ENCODE peak calls at places on chromosomes 13 and 19, in nine cellular contexts. One of them, this sample, is unnamed. For H3K4me1, the result is how much of the 10 kb centered on the place peaks cover.

GRCh38 chr13:22161871-22162270 is 491.0 kb downstream of the FGF9 start:
- DNase-seq in PC-3: no peak
- DNase-seq in CD4-positive, alpha-beta memory T cell: no peak
- DNase-seq in endodermal cell: no peak
- DNase-seq in left lung: no peak
- DNase-seq in neuronal stem cell: no peak
- DNase-seq in K562: no peak
- DNase-seq in stomach: no peak
- DNase-seq in lower lobe of right lung: no peak
- DNase-seq in this sample: no peak

GRCh38 chr19:7869910-7870511 is 4.2 kb downstream of the PRR36 start:
- DNase-seq in PC-3: peak
- DNase-seq in CD4-positive, alpha-beta memory T cell: peak
- DNase-seq in endodermal cell: peak
- DNase-seq in left lung: no peak
- DNase-seq in neuronal stem cell: peak
- DNase-seq in K562: peak
- DNase-seq in stomach: peak
- DNase-seq in lower lobe of right lung: peak
- DNase-seq in this sample: peak

GRCh38 chr19:18650468-18651001 is 13.7 kb downstream of the KLHL26 start:
- DNase-seq in PC-3: no peak
- DNase-seq in CD4-positive, alpha-beta memory T cell: no peak
- DNase-seq in endodermal cell: peak
- DNase-seq in left lung: no peak
- DNase-seq in neuronal stem cell: no peak
- DNase-seq in K562: peak
- DNase-seq in stomach: peak
- DNase-seq in lower lobe of right lung: no peak
- DNase-seq in this sample: peak

GRCh38 chr13:84607614-84608013 is 725.3 kb upstream of the SLITRK1 start:
- DNase-seq in PC-3: peak
- DNase-seq in CD4-positive, alpha-beta memory T cell: no peak
- DNase-seq in endodermal cell: no peak
- DNase-seq in left lung: no peak
- DNase-seq in neuronal stem cell: no peak
- DNase-seq in K562: no peak
- DNase-seq in stomach: no peak
- DNase-seq in lower lobe of right lung: no peak
- DNase-seq in this sample: no peak

GRCh38 chr13:73983109-73983508 is 151.1 kb downstream of the KLF12 start:
- DNase-seq in PC-3: no peak
- DNase-seq in CD4-positive, alpha-beta memory T cell: no peak
- DNase-seq in endodermal cell: no peak
- DNase-seq in left lung: no peak
- DNase-seq in neuronal stem cell: no peak
- DNase-seq in K562: no peak
- DNase-seq in stomach: no peak
- DNase-seq in lower lobe of right lung: no peak
- DNase-seq in this sample: no peak

GRCh38 chr13:57624565-57625435 is 6.7 kb upstream of the PCDH17 start:
- DNase-seq in PC-3: peak
- DNase-seq in CD4-positive, alpha-beta memory T cell: no peak
- DNase-seq in endodermal cell: peak
- DNase-seq in left lung: no peak
- DNase-seq in neuronal stem cell: peak
- DNase-seq in K562: peak
- DNase-seq in stomach: no peak
- DNase-seq in lower lobe of right lung: no peak
- DNase-seq in this sample: peak

GRCh38 chr19:13619203-13619632 is 112.9 kb upstream of the CACNA1A start:
- DNase-seq in PC-3: no peak
- DNase-seq in CD4-positive, alpha-beta memory T cell: no peak
- DNase-seq in endodermal cell: no peak
- DNase-seq in left lung: no peak
- DNase-seq in neuronal stem cell: no peak
- DNase-seq in K562: no peak
- DNase-seq in stomach: no peak
- DNase-seq in lower lobe of right lung: no peak
- DNase-seq in this sample: no peak

GRCh38 chr13:47005761-47006414 is 109.0 kb upstream of the HTR2A start:
- DNase-seq in PC-3: peak
- DNase-seq in CD4-positive, alpha-beta memory T cell: no peak
- DNase-seq in endodermal cell: no peak
- DNase-seq in left lung: no peak
- DNase-seq in neuronal stem cell: no peak
- DNase-seq in K562: no peak
- DNase-seq in stomach: no peak
- DNase-seq in lower lobe of right lung: no peak
- DNase-seq in this sample: no peak

GRCh38 chr19:32012886-32013635 is 332.3 kb upstream of the ZNF507 start:
- DNase-seq in PC-3: no peak
- DNase-seq in CD4-positive, alpha-beta memory T cell: no peak
- DNase-seq in endodermal cell: no peak
- DNase-seq in left lung: no peak
- DNase-seq in neuronal stem cell: no peak
- DNase-seq in K562: no peak
- DNase-seq in stomach: no peak
- DNase-seq in lower lobe of right lung: no peak
- DNase-seq in this sample: no peak

GRCh38 chr13:53198017-53198416 is 169.4 kb downstream of the OLFM4 start:
- DNase-seq in PC-3: no peak
- DNase-seq in CD4-positive, alpha-beta memory T cell: no peak
- DNase-seq in endodermal cell: no peak
- DNase-seq in left lung: no peak
- DNase-seq in neuronal stem cell: no peak
- DNase-seq in K562: no peak
- DNase-seq in stomach: no peak
- DNase-seq in lower lobe of right lung: no peak
- DNase-seq in this sample: no peak

DNA sequence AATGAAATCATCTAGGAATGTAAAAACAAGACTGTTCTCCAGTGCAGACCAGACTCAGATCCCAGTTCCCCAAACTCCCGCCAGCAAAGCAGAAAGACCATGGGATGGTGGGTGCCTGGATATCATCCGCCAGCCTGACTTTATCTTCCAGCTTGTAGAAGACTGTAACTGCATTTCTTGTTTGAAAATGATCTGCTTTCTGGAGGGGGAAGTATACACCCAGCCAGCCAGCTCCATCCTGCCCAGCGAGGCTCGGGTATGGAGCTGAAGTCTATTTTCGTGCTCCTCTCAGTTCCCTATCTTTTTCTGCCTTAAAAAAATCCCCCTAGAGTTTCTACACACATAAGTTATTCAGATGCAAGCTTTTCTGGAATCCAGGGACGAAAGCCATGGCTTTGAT is 31.0 kb downstream of the CEBPG start:
- DNase-seq in PC-3: no peak
- DNase-seq in CD4-positive, alpha-beta memory T cell: no peak
- DNase-seq in endodermal cell: no peak
- DNase-seq in left lung: peak
- DNase-seq in neuronal stem cell: no peak
- DNase-seq in K562: no peak
- DNase-seq in stomach: no peak
- DNase-seq in lower lobe of right lung: peak
- DNase-seq in this sample: peak
- H3K27ac ChIP-seq in PC-3: no peak
- H3K27ac ChIP-seq in CD4-positive, alpha-beta memory T cell: no peak
- H3K27ac ChIP-seq in endodermal cell: no peak
- H3K27ac ChIP-seq in left lung: no peak
- H3K27ac ChIP-seq in neuronal stem cell: no peak
- H3K27ac ChIP-seq in K562: no peak
- H3K27ac ChIP-seq in stomach: no peak
- H3K27ac ChIP-seq in lower lobe of right lung: no peak
- H3K27ac ChIP-seq in this sample: no peak

GRCh38 chr19:49335784-49336481 is 727 bp downstream of the CD37 start:
- DNase-seq in PC-3: no peak
- DNase-seq in CD4-positive, alpha-beta memory T cell: peak
- DNase-seq in endodermal cell: peak
- DNase-seq in left lung: no peak
- DNase-seq in neuronal stem cell: no peak
- DNase-seq in K562: no peak
- DNase-seq in stomach: no peak
- DNase-seq in lower lobe of right lung: no peak
- DNase-seq in this sample: no peak

GRCh38 chr19:49338023-49338677 is 2.9 kb downstream of the CD37 start:
- DNase-seq in PC-3: no peak
- DNase-seq in CD4-positive, alpha-beta memory T cell: no peak
- DNase-seq in endodermal cell: peak
- DNase-seq in left lung: no peak
- DNase-seq in neuronal stem cell: no peak
- DNase-seq in K562: no peak
- DNase-seq in stomach: no peak
- DNase-seq in lower lobe of right lung: no peak
- DNase-seq in this sample: no peak

GRCh38 chr19:49335071-49335783 is at the start of gene CD37:
- DNase-seq in PC-3: no peak
- DNase-seq in CD4-positive, alpha-beta memory T cell: peak
- DNase-seq in endodermal cell: peak
- DNase-seq in left lung: peak
- DNase-seq in neuronal stem cell: no peak
- DNase-seq in K562: peak
- DNase-seq in stomach: peak
- DNase-seq in lower lobe of right lung: peak
- DNase-seq in this sample: peak

GRCh38 chr19:49337267-49338022 is 2.2 kb downstream of the CD37 start:
- DNase-seq in PC-3: no peak
- DNase-seq in CD4-positive, alpha-beta memory T cell: no peak
- DNase-seq in endodermal cell: peak
- DNase-seq in left lung: no peak
- DNase-seq in neuronal stem cell: no peak
- DNase-seq in K562: no peak
- DNase-seq in stomach: no peak
- DNase-seq in lower lobe of right lung: no peak
- DNase-seq in this sample: no peak

GRCh38 chr19:49336482-49337266 is 1.5 kb downstream of the CD37 start:
- DNase-seq in PC-3: no peak
- DNase-seq in CD4-positive, alpha-beta memory T cell: no peak
- DNase-seq in endodermal cell: peak
- DNase-seq in left lung: no peak
- DNase-seq in neuronal stem cell: no peak
- DNase-seq in K562: no peak
- DNase-seq in stomach: no peak
- DNase-seq in lower lobe of right lung: no peak
- DNase-seq in this sample: no peak
- H3K4me1 ChIP-seq in PC-3: under half
- H3K4me1 ChIP-seq in CD4-positive, alpha-beta memory T cell: half or more
- H3K4me1 ChIP-seq in endodermal cell: under half
- H3K4me1 ChIP-seq in left lung: under half
- H3K4me1 ChIP-seq in neuronal stem cell: under half
- H3K4me1 ChIP-seq in K562: under half
- H3K4me1 ChIP-seq in stomach: under half
- H3K4me1 ChIP-seq in lower lobe of right lung: under half
- H3K4me1 ChIP-seq in this sample: under half

GRCh38 chr19:11140896-11141295 is 14.7 kb downstream of the SPC24 start:
- DNase-seq in PC-3: no peak
- DNase-seq in CD4-positive, alpha-beta memory T cell: no peak
- DNase-seq in endodermal cell: no peak
- DNase-seq in left lung: no peak
- DNase-seq in neuronal stem cell: no peak
- DNase-seq in K562: no peak
- DNase-seq in stomach: no peak
- DNase-seq in lower lobe of right lung: no peak
- DNase-seq in this sample: no peak

GRCh38 chr19:11138659-11139526 is 16.7 kb downstream of the SPC24 start:
- DNase-seq in PC-3: peak
- DNase-seq in CD4-positive, alpha-beta memory T cell: no peak
- DNase-seq in endodermal cell: peak
- DNase-seq in left lung: peak
- DNase-seq in neuronal stem cell: peak
- DNase-seq in K562: peak
- DNase-seq in stomach: peak
- DNase-seq in lower lobe of right lung: peak
- DNase-seq in this sample: peak

GRCh38 chr19:11141937-11142527 is 13.6 kb downstream of the SPC24 start:
- DNase-seq in PC-3: peak
- DNase-seq in CD4-positive, alpha-beta memory T cell: no peak
- DNase-seq in endodermal cell: peak
- DNase-seq in left lung: no peak
- DNase-seq in neuronal stem cell: no peak
- DNase-seq in K562: no peak
- DNase-seq in stomach: no peak
- DNase-seq in lower lobe of right lung: no peak
- DNase-seq in this sample: no peak

GRCh38 chr19:11136400-11137101 is 19.0 kb downstream of the SPC24 start:
- DNase-seq in PC-3: no peak
- DNase-seq in CD4-positive, alpha-beta memory T cell: no peak
- DNase-seq in endodermal cell: no peak
- DNase-seq in left lung: no peak
- DNase-seq in neuronal stem cell: no peak
- DNase-seq in K562: no peak
- DNase-seq in stomach: no peak
- DNase-seq in lower lobe of right lung: no peak
- DNase-seq in this sample: no peak

DNA sequence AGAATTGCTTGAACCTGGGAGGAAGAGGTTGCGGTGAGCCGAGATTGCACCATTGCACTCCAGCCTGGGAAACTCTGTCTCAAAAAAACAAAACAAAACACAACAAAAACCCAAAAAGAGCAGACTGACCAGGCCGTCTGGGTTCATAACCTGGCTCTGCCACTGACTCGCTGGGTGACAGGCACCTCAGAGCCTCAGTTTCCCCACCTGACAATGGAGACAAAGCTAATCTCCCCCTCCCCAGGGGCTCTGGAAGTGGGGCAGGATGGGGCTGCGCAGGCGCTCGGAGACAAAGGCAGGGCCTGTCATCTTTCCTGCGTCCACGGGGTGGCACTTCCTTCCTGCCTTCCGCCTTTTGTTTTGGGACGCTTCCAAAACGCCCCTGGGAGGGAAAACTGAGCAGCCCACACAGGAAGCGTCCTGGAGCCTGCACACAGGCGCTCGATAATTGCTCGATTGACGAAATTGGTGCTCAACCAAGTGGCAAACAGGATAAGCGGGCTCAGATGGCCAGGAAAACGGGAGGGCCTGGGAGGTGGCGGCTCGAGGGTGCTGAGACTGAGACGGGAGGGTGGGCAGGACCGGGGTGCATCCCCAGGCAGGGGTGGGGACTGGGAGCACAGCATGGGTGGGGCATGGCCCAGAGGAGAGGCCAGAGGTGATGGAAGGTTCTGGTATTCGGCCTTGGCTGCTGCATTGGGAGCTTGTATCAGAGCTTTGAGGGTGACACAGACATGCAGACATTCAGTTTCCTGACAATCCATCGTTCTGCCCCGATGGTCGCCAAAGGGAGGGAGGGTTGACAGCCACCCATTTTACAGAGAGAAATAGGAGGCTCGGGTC is 17.8 kb downstream of the SPC24 start:
- DNase-seq in PC-3: peak
- DNase-seq in CD4-positive, alpha-beta memory T cell: peak
- DNase-seq in endodermal cell: peak
- DNase-seq in left lung: peak
- DNase-seq in neuronal stem cell: peak
- DNase-seq in K562: peak
- DNase-seq in stomach: peak
- DNase-seq in lower lobe of right lung: peak
- DNase-seq in this sample: peak
- H3K4me3 ChIP-seq in PC-3: peak
- H3K4me3 ChIP-seq in CD4-positive, alpha-beta memory T cell: peak
- H3K4me3 ChIP-seq in endodermal cell: peak
- H3K4me3 ChIP-seq in left lung: peak
- H3K4me3 ChIP-seq in neuronal stem cell: no peak
- H3K4me3 ChIP-seq in K562: peak
- H3K4me3 ChIP-seq in stomach: peak
- H3K4me3 ChIP-seq in lower lobe of right lung: peak
- H3K4me3 ChIP-seq in this sample: peak

GRCh38 chr13:51770681-51771417 is 33.1 kb downstream of the DHRS12 start:
- DNase-seq in PC-3: no peak
- DNase-seq in CD4-positive, alpha-beta memory T cell: no peak
- DNase-seq in endodermal cell: peak
- DNase-seq in left lung: no peak
- DNase-seq in neuronal stem cell: no peak
- DNase-seq in K562: no peak
- DNase-seq in stomach: peak
- DNase-seq in lower lobe of right lung: no peak
- DNase-seq in this sample: no peak
- H3K27ac ChIP-seq in PC-3: no peak
- H3K27ac ChIP-seq in CD4-positive, alpha-beta memory T cell: no peak
- H3K27ac ChIP-seq in endodermal cell: no peak
- H3K27ac ChIP-seq in left lung: no peak
- H3K27ac ChIP-seq in neuronal stem cell: no peak
- H3K27ac ChIP-seq in K562: no peak
- H3K27ac ChIP-seq in stomach: peak
- H3K27ac ChIP-seq in lower lobe of right lung: peak
- H3K27ac ChIP-seq in this sample: no peak

This sample was measured in transverse colon.